ENCODE peak calls at places on chromosomes 6 and 20, in seven cellular contexts. T is adrenal gland; Y is activated CD4-positive, alpha-beta T cell treated with anti-CD3 and anti-CD28 coated beads, Interleukin-2, amount 50 U/mL, for 1 hour; S is cardiac muscle cell; Q is NCI-H1436 treated with DMSO at 0.1 percent for 48 hours; E is hepatic stellate cell; D is amygdala. G is an unnamed sample.

GRCh38 chr6:36209606-36210005 is 13.1 kb downstream of the BRPF3 start:
- DNase-seq in T (no peak), Y (no peak), S (no peak), Q (no peak), E (no peak), D (no peak), G (no peak)

GRCh38 chr20:59752704-59753460 is 148.5 kb downstream of the PHACTR3 start:
- DNase-seq in T (no peak), Y (no peak), S (no peak), Q (no peak), E (no peak), D (no peak), G (no peak)

GRCh38 chr6:108541843-108542795 is 18.6 kb upstream of the FOXO3 start:
- DNase-seq in T (peak), Y (peak), S (peak), Q (peak), E (peak), D (no peak), G (peak)

GRCh38 chr6:22766979-22767378 is 197.6 kb downstream of the HDGFL1 start:
- DNase-seq in T (no peak), Y (no peak), S (no peak), Q (no peak), E (no peak), D (no peak), G (no peak)

GRCh38 chr20:49140411-49140810 is 47.7 kb downstream of the STAU1 start:
- DNase-seq in T (no peak), Y (no peak), S (no peak), Q (no peak), E (no peak), D (no peak), G (no peak)

GRCh38 chr6:127971386-127971785 is 70.5 kb upstream of the THEMIS start:
- DNase-seq in T (no peak), Y (no peak), S (no peak), Q (no peak), E (no peak), D (no peak), G (no peak)

GRCh38 chr6:157019733-157020132 is 242.6 kb downstream of the ARID1B start:
- DNase-seq in T (no peak), Y (no peak), S (no peak), Q (no peak), E (no peak), D (no peak), G (no peak)

GRCh38 chr6:132887204-132887603 is 72.8 kb downstream of the RPS12 start:
- DNase-seq in T (no peak), Y (no peak), S (no peak), Q (no peak), E (no peak), D (no peak), G (no peak)

GRCh38 chr6:166402582-166403277 is 20.0 kb upstream of the MPC1 start:
- DNase-seq in T (no peak), Y (no peak), S (no peak), Q (no peak), E (peak), D (no peak), G (no peak)

GRCh38 chr6:87184762-87185250 is 29.4 kb downstream of the ZNF292 start:
- DNase-seq in T (no peak), Y (no peak), S (no peak), Q (no peak), E (no peak), D (no peak), G (no peak)

GRCh38 chr6:134230940-134231339 is 87.0 kb downstream of the SGK1 start:
- DNase-seq in T (no peak), Y (no peak), S (no peak), Q (no peak), E (no peak), D (no peak), G (no peak)

GRCh38 chr6:93219447-93219846 is 199.9 kb downstream of the EPHA7 start:
- DNase-seq in T (no peak), Y (no peak), S (no peak), Q (no peak), E (no peak), D (no peak), G (no peak)

GRCh38 chr6:26232950-26233607 is 131.9 kb upstream of the BTN3A2 start:
- DNase-seq in T (peak), Y (no peak), S (no peak), Q (no peak), E (no peak), D (no peak), G (no peak)